ENCODE peak calls at places on chromosomes 1 and 21, in eight cellular contexts. T, C, G, A, W, H, Y and M are unnamed samples.

GRCh38 chr1:67304023-67304422 is 3.6 kb upstream of the IL12RB2 start:
- ATAC-seq in W (no peak), G (no peak), C (no peak), Y (no peak), T (no peak), H (no peak), A (no peak), M (no peak)

GRCh38 chr21:42640486-42640885 is 12.9 kb upstream of the PDE9A start:
- ATAC-seq in G (peak), H (no peak), Y (no peak), W (no peak), C (no peak), T (no peak), A (no peak), M (no peak)

GRCh38 chr21:46220275-46220810 is 8.2 kb downstream of the LSS start:
- ATAC-seq in G (peak), C (no peak), W (no peak), T (no peak), H (no peak), Y (no peak), A (peak), M (no peak)

GRCh38 chr1:41670558-41670957 is 186.1 kb upstream of the EDN2 start:
- ATAC-seq in G (peak), A (no peak), C (no peak), T (peak), Y (no peak), W (peak), H (no peak), M (no peak)

GRCh38 chr1:104468282-104468681 is 718.6 kb downstream of the AMY1C start:
- ATAC-seq in C (no peak), A (no peak), T (no peak), G (no peak), W (no peak), H (no peak), Y (no peak), M (no peak)

GRCh38 chr1:208778417-208778816 is 534.2 kb upstream of the PLXNA2 start:
- ATAC-seq in T (no peak), W (no peak), C (no peak), H (no peak), A (no peak), G (no peak), Y (no peak), M (no peak)

GRCh38 chr1:59570524-59570923 is 244.2 kb upstream of the HOOK1 start:
- ATAC-seq in T (no peak), H (peak), A (peak), Y (no peak), W (no peak), C (peak), G (peak), M (no peak)

GRCh38 chr1:229410370-229410691 is 23.6 kb downstream of the ACTA1 start:
- ATAC-seq in A (no peak), G (no peak), W (no peak), T (no peak), Y (no peak), C (no peak), H (no peak), M (no peak)

GRCh38 chr1:84698151-84698651 is 7.9 kb upstream of the SSX2IP start:
- ATAC-seq in T (peak), Y (peak), A (no peak), H (no peak), G (no peak), C (peak), W (peak), M (peak)

GRCh38 chr1:37858931-37859506 is 373 bp downstream of the MTF1 start:
- ATAC-seq in Y (peak), G (peak), H (peak), W (peak), C (peak), T (peak), A (peak), M (peak)

GRCh38 chr1:192485692-192486436 is 89.7 kb upstream of the RGS1 start:
- ATAC-seq in G (peak), T (peak), C (peak), Y (peak), H (peak), W (peak), A (peak), M (peak)

GRCh38 chr1:24256687-24257086 is 62.5 kb upstream of the GRHL3 start:
- ATAC-seq in T (no peak), A (no peak), H (no peak), Y (no peak), C (no peak), G (no peak), W (no peak), M (no peak)

GRCh38 chr1:47627016-47627415 is 189.2 kb downstream of the FOXD2 start:
- ATAC-seq in C (no peak), H (no peak), G (no peak), T (no peak), A (no peak), Y (no peak), W (no peak), M (no peak)

GRCh38 chr1:151175036-151175741 is 592 bp downstream of the TMOD4 start:
- ATAC-seq in G (no peak), A (no peak), W (no peak), C (peak), H (no peak), Y (no peak), T (no peak), M (peak)

GRCh38 chr1:179702923-179703322 is 40.2 kb upstream of the FAM163A start:
- ATAC-seq in A (no peak), G (no peak), H (no peak), Y (no peak), C (no peak), W (no peak), T (no peak), M (no peak)

GRCh38 chr1:32906652-32907051 is 5.5 kb upstream of the TMEM54 start:
- ATAC-seq in C (no peak), T (no peak), G (no peak), A (no peak), W (no peak), Y (no peak), H (no peak), M (no peak)

GRCh38 chr1:186793582-186793927 is 35.2 kb upstream of the PLA2G4A start:
- ATAC-seq in H (no peak), G (no peak), A (no peak), Y (no peak), T (no peak), W (no peak), C (no peak), M (no peak)

GRCh38 chr1:232016636-232017035 is 390.0 kb downstream of the DISC1 start:
- ATAC-seq in G (no peak), Y (no peak), C (no peak), W (no peak), A (no peak), H (no peak), T (no peak), M (no peak)

GRCh38 chr1:192550922-192551534 is 24.5 kb upstream of the RGS1 start:
- ATAC-seq in G (peak), W (peak), T (peak), C (peak), H (peak), Y (no peak), A (peak), M (no peak)

GRCh38 chr1:7218210-7218832 is 433.1 kb downstream of the CAMTA1 start:
- ATAC-seq in H (peak), W (no peak), T (no peak), C (no peak), Y (no peak), A (no peak), G (no peak), M (no peak)

GRCh38 chr1:106700151-106700550 is 356.3 kb upstream of the PRMT6 start:
- ATAC-seq in W (no peak), H (no peak), G (no peak), A (no peak), C (no peak), Y (no peak), T (peak), M (no peak)

GRCh38 chr1:234322979-234323378 is 50.3 kb upstream of the COA6 start:
- ATAC-seq in G (peak), A (peak), Y (peak), T (no peak), H (peak), C (no peak), W (peak), M (no peak)

GRCh38 chr1:226337294-226337870 is 28.4 kb upstream of the LIN9 start:
- ATAC-seq in H (no peak), T (no peak), G (no peak), Y (no peak), W (no peak), C (no peak), A (no peak), M (no peak)

GRCh38 chr1:150066838-150067183 is 765 bp upstream of the VPS45 start:
- ATAC-seq in C (peak), A (peak), W (peak), G (peak), H (peak), T (peak), Y (peak), M (peak)

GRCh38 chr1:19400189-19400588 is 85.2 kb downstream of the CAPZB start:
- ATAC-seq in W (no peak), A (no peak), Y (peak), G (peak), H (no peak), T (no peak), C (peak), M (peak)

GRCh38 chr1:147172168-147173016 is at the start of gene PRKAB2:
- ATAC-seq in G (peak), C (peak), A (peak), Y (peak), H (peak), T (peak), W (peak), M (peak)

GRCh38 chr1:147177611-147178370 is 5.5 kb upstream of the PRKAB2 start:
- ATAC-seq in A (no peak), H (peak), C (no peak), W (no peak), Y (peak), T (peak), G (no peak), M (no peak)
- H3K4me3 ChIP-seq in A (peak), H (no peak), C (no peak), W (no peak), Y (no peak), T (no peak), G (no peak), M (no peak)

DNA sequence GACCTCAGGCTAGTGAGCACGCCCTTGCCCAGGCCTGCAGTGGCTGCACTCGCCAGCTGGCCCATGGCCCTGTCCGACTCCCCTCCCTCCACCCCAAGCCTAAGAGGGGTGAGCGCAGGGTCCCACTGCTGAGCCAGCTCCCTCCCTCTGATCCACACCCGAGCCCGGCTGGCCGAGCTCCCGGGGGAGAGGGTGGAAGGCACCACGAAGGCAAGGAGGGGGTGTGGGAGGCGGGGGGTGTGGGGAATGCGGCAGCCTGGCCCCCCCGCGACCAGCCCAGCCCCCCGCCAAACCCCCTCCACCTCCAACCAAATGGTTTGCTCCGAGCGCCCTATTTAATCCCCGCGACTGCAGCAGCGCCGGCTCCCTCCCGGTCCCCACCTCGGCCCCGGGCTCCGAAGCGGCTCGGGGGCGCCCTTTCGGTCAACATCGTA is at the start of gene CADM3:
- ATAC-seq in T (no peak), Y (peak), A (no peak), G (peak), W (peak), H (no peak), C (no peak), M (peak)
- H3K4me3 ChIP-seq in T (peak), Y (peak), A (peak), G (no peak), W (peak), H (no peak), C (peak), M (peak)

GRCh38 chr1:69315823-69316222 is 251.9 kb upstream of the LRRC7 start:
- ATAC-seq in Y (no peak), W (no peak), G (peak), A (peak), T (no peak), C (no peak), H (peak), M (no peak)
- H3K4me3 ChIP-seq in Y (no peak), W (no peak), G (no peak), A (no peak), T (no peak), C (no peak), H (no peak), M (no peak)

GRCh38 chr1:205448540-205449253 is 7.1 kb downstream of the BLACAT1 start:
- ATAC-seq in T (no peak), A (peak), H (no peak), C (no peak), W (no peak), Y (no peak), G (peak), M (no peak)

GRCh38 chr1:205449254-205449749 is 6.5 kb downstream of the BLACAT1 start:
- ATAC-seq in T (peak), A (peak), C (no peak), Y (no peak), G (peak), W (peak), H (no peak), M (no peak)

GRCh38 chr1:205445653-205445955 is 10.2 kb downstream of the BLACAT1 start:
- ATAC-seq in W (no peak), A (no peak), Y (no peak), T (no peak), C (no peak), G (no peak), H (no peak), M (no peak)

GRCh38 chr1:205446828-205447227 is 9.0 kb downstream of the BLACAT1 start:
- ATAC-seq in W (no peak), Y (no peak), T (no peak), H (no peak), C (peak), A (no peak), G (no peak), M (no peak)

GRCh38 chr1:205447457-205448415 is 8.1 kb downstream of the BLACAT1 start:
- ATAC-seq in T (no peak), A (no peak), H (no peak), G (no peak), Y (no peak), W (no peak), C (peak), M (no peak)
- H3K4me3 ChIP-seq in T (no peak), A (peak), H (no peak), G (no peak), Y (no peak), W (no peak), C (no peak), M (no peak)

DNA sequence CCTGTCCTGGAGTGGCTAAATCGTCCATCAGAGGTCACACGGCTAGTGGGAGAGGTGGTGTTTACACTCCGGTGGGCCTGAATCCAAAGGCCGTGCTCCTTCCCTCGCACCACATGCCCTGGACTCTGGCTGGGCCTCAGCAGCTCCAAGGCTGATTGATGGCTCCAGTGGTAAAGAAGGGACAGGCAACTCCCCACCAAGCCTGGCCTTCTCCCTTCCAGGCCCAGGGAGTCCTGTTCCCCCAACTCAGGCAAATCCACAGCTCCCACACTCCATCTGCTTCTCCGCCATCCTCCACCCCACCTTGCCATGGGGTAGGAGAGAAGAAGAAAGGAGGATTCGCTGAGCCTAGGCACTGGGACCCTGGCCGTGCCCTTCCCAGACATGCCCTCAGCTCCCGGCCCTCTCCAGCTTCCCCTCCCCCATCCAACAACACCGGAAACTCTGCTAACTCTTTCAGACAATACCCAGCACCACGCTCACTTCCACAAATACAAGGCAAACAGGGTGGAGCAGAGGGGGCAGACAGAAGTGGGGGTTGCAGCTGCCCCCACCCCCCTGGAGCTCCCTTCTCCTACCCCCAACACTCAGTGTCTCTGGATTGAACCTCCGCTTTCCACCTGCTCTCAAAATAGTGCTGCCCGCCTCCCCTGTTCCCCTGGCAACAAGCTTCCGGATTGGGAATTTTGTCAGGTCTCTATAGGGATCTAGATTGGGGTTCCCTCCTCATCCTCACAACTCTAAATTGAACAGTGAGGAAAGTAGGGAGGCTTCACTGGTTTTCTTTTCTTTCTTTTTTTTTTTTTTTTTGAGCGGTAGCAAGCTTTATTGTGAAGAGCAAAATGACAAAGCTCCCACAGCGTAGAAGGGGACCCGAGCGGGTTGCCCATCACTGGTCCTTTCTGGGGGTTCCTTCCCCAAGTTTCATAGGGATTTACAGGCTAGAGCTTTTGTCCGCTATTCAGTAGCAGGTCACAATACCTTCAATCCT is 10.6 kb downstream of the ARHGEF2 start:
- ATAC-seq in H (peak), W (no peak), A (peak), C (peak), T (no peak), G (peak), Y (peak), M (peak)
- H3K4me3 ChIP-seq in H (no peak), W (no peak), A (peak), C (peak), T (no peak), G (no peak), Y (no peak), M (peak)